ENCODE peak calls at places on chromosomes 11 and 22, in ten cellular contexts. Z is psoas muscle, D is RWPE2, C is body of pancreas, U is A673, Y is esophagus squamous epithelium, F is lower lobe of right lung, T is tibial nerve, B is neural progenitor cell, P is Caco-2. I is an unnamed sample.

GRCh38 chr11:72378704-72379383 is 55.5 kb downstream of the CLPB start:
- DNase-seq in Z (peak; percentile 76), D (no peak), C (no peak), U (no peak), Y (no peak), F (peak; percentile 61), T (peak; percentile 34), B (no peak), P (no peak), I (no peak)

GRCh38 chr11:125496465-125496817 is 376 bp upstream of the FEZ1 start:
- DNase-seq in Z (no peak), D (no peak), C (no peak), U (no peak), Y (no peak), F (no peak), T (no peak), B (peak; percentile 33), P (no peak), I (no peak)

GRCh38 chr11:11025087-11025486 is 167.2 kb upstream of the ZBED5 start:
- DNase-seq in Z (no peak), D (no peak), C (no peak), U (no peak), Y (no peak), F (no peak), T (no peak), B (no peak), P (no peak), I (no peak)

GRCh38 chr11:22433066-22433450 is 94.9 kb downstream of the SLC17A6 start:
- DNase-seq in Z (no peak), D (no peak), C (no peak), U (no peak), Y (no peak), F (no peak), T (no peak), B (no peak), P (no peak), I (no peak)

GRCh38 chr11:62538470-62539237 is 8.0 kb downstream of the AHNAK start:
- DNase-seq in Z (no peak), D (no peak), C (no peak), U (no peak), Y (no peak), F (no peak), T (no peak), B (no peak), P (no peak), I (no peak)

GRCh38 chr11:123180574-123180973 is 14.5 kb downstream of the CLMP start:
- DNase-seq in Z (no peak), D (no peak), C (no peak), U (no peak), Y (no peak), F (no peak), T (no peak), B (no peak), P (no peak), I (no peak)

GRCh38 chr11:124766156-124766555 is 4.1 kb upstream of the ESAM start:
- DNase-seq in Z (no peak), D (no peak), C (no peak), U (no peak), Y (no peak), F (no peak), T (no peak), B (no peak), P (no peak), I (no peak)

GRCh38 chr22:46105494-46106278 is 44.6 kb upstream of the PPARA start:
- DNase-seq in Z (no peak), D (peak; percentile 88), C (peak; percentile 80), U (no peak), Y (no peak), F (no peak), T (no peak), B (no peak), P (peak; percentile 87), I (peak; percentile 76)

GRCh38 chr22:46936378-46936916 is 174.0 kb downstream of the TBC1D22A start:
- DNase-seq in Z (peak; percentile 43), D (no peak), C (no peak), U (peak; percentile 38), Y (no peak), F (no peak), T (no peak), B (no peak), P (no peak), I (no peak)

GRCh38 chr11:132904091-132904490 is 628.2 kb downstream of the OPCML start:
- DNase-seq in Z (no peak), D (no peak), C (no peak), U (no peak), Y (no peak), F (no peak), T (no peak), B (no peak), P (no peak), I (no peak)

GRCh38 chr11:27896096-27896495 is 195.8 kb upstream of the BDNF start:
- DNase-seq in Z (no peak), D (no peak), C (no peak), U (no peak), Y (no peak), F (no peak), T (no peak), B (no peak), P (no peak), I (no peak)

GRCh38 chr11:19218801-19219460 is 17.1 kb upstream of the CSRP3 start:
- DNase-seq in Z (peak; percentile 58), D (no peak), C (no peak), U (no peak), Y (no peak), F (no peak), T (no peak), B (no peak), P (no peak), I (no peak)

GRCh38 chr11:32334822-32335221 is 100.5 kb downstream of the WT1 start:
- DNase-seq in Z (no peak), D (no peak), C (no peak), U (peak; percentile 82), Y (no peak), F (no peak), T (no peak), B (peak; percentile 67), P (peak; percentile 9), I (no peak)
- TF ChIP-seq CTCF in Z (no peak), D (peak; percentile 26), C (no peak), U (peak; percentile 88), Y (no peak), F (peak; percentile 17), T (no peak), B (peak; percentile 64), P (no peak), I (peak; percentile 23)

DNA sequence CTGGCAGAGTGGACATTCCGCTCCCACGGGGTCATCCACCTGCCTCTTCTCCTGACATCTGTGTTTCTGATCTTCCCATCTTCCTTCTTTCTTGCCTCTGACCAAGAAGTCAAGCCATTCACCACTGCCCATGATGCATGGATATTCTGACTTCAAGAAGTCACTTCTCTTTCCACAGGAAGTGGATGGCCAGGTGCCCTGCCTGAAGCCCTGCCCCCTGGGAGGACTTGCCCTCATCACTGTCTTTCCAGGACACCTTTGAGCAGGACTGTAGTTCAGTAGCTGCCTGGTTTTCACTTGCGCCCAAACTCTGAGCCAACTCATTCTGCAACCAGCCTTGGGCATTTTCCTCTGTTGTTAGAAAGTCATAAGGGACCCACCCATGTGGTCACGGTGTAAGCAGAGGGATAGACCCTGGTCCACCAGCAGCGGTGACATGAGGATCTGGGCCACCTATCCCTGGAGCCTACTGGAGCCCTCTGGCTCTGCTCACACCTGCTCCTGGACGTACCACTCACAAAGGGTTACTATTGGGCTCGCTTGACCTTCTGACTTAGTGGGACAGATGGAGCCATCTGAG is 6.9 kb downstream of the CYTH4 start:
- DNase-seq in Z (no peak), D (no peak), C (no peak), U (no peak), Y (no peak), F (no peak), T (no peak), B (no peak), P (no peak), I (no peak)
- H3K27me3 ChIP-seq in Z (peaks cover 28% of the 10 kb centered on the region), D (no peaks in the 10 kb centered on the region), C (no peaks in the 10 kb centered on the region), U (no peaks in the 10 kb centered on the region), Y (no peaks in the 10 kb centered on the region), F (peaks cover 11% of the 10 kb centered on the region), T (no peaks in the 10 kb centered on the region), B (no peaks in the 10 kb centered on the region), P (no peaks in the 10 kb centered on the region), I (peaks cover 5% of the 10 kb centered on the region)

GRCh38 chr11:118996926-118997626 is 862 bp upstream of the CENATAC start:
- DNase-seq in Z (no peak), D (no peak), C (no peak), U (peak; percentile 71), Y (no peak), F (no peak), T (no peak), B (peak; percentile 18), P (peak; percentile 41), I (no peak)
- TF ChIP-seq CTCF in Z (no peak), D (no peak), C (no peak), U (peak; percentile 41), Y (no peak), F (peak; percentile 9), T (no peak), B (peak; percentile 29), P (peak; percentile 29), I (peak; percentile 22)

DNA sequence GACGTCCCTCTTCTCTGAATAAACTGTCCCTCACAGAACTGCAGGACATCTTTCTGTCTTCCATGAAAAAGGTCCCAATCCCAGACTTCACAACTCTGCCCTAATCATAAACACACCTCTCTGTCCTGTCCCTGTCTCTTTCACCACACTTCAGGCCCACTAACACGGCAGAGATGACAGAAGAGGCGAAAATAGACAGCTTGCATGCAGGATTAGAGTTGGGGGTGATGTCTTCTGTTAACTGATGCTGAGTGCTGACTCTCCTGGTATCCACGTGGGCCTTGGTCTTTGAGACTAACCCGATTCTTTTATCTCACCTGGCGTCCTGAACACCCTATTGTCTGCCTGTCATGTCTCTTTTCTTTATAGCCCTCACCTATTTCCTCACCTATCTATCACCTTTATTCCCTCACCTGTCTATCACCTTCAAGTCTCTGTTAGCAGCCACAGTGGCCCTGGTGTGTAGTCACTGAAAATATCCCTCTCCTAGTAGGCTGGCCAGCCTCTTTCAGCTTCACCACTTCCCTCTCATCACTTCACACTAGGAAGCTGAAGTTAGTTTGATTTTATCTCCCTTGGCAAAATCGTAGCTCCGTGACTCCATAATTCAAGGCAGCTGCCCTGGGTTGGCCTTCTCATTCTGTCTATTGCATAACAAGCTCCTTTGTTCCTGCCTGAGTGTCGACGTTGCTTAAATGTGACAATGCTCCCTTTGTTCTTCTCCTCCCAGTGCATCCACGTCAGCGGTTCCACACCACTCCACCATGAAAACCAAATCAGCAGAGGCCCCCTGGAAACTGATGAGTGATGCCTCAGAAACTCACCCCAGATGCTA is 30.6 kb upstream of the DRD2 start:
- DNase-seq in Z (no peak), D (no peak), C (no peak), U (peak; percentile 84), Y (no peak), F (no peak), T (peak; percentile 19), B (peak; percentile 33), P (peak; percentile 32), I (no peak)
- H3K27me3 ChIP-seq in Z (no peaks in the 10 kb centered on the region), D (no peaks in the 10 kb centered on the region), C (no peaks in the 10 kb centered on the region), U (peaks cover 4% of the 10 kb centered on the region), Y (no peaks in the 10 kb centered on the region), F (no peaks in the 10 kb centered on the region), T (no peaks in the 10 kb centered on the region), B (no peaks in the 10 kb centered on the region), P (no peaks in the 10 kb centered on the region), I (no peaks in the 10 kb centered on the region)

I was measured in BJ.